ENCODE peak calls at places on chromosome 3, in six cellular contexts. Q, N, D, T, Y and I are unnamed samples.

GRCh38 chr3:181752202-181752671 is 40.5 kb downstream of the SOX2 start:
- DNase-seq in N (no peak), D (no peak), Y (no peak), Q (no peak), T (no peak), I (no peak)

GRCh38 chr3:22245122-22245521 is 494.1 kb upstream of the ZNF385D start:
- DNase-seq in D (peak), Y (no peak), N (no peak), Q (no peak), T (no peak), I (no peak)

GRCh38 chr3:126422571-126423091 is 27.9 kb downstream of the CFAP100 start:
- DNase-seq in D (no peak), T (no peak), Q (no peak), Y (no peak), N (no peak), I (no peak)

GRCh38 chr3:190429681-190430080 is 20.0 kb downstream of the TMEM207 start:
- DNase-seq in N (no peak), D (no peak), Y (no peak), T (no peak), Q (no peak), I (no peak)

GRCh38 chr3:14392803-14393319 is 9.5 kb upstream of the SLC6A6 start:
- DNase-seq in N (no peak), Q (no peak), D (no peak), T (no peak), Y (no peak), I (no peak)

GRCh38 chr3:139732729-139733128 is 55.0 kb upstream of the NMNAT3 start:
- DNase-seq in Y (no peak), N (no peak), Q (no peak), T (no peak), D (no peak), I (no peak)

GRCh38 chr3:151203053-151203420 is at the start of gene GPR171:
- DNase-seq in T (no peak), Y (peak), N (peak), Q (no peak), D (no peak), I (peak)

GRCh38 chr3:69181592-69182211 is 59.3 kb upstream of the LMOD3 start:
- DNase-seq in D (peak), T (no peak), N (peak), Q (no peak), Y (no peak), I (peak)

GRCh38 chr3:128906031-128906803 is 26.8 kb downstream of the ACAD9 start:
- DNase-seq in Q (no peak), D (no peak), Y (no peak), T (no peak), N (no peak), I (no peak)

GRCh38 chr3:70930066-70930465 is 617.6 kb upstream of the MDFIC2 start:
- DNase-seq in Q (no peak), N (no peak), D (no peak), Y (no peak), T (no peak), I (no peak)

GRCh38 chr3:120749843-120750242 is 7.3 kb downstream of the GTF2E1 start:
- DNase-seq in T (no peak), Q (no peak), N (no peak), Y (no peak), D (no peak), I (no peak)

GRCh38 chr3:160869825-160870224 is 113.8 kb downstream of the PPM1L start:
- DNase-seq in Q (no peak), Y (no peak), D (no peak), N (no peak), T (no peak), I (no peak)

GRCh38 chr3:127479449-127479848 is 111.1 kb downstream of the TPRA1 start:
- DNase-seq in N (no peak), Q (no peak), Y (no peak), D (no peak), T (no peak), I (no peak)